ENCODE peak calls at places on chromosomes 7 and 10, in seven cellular contexts. One of them, this sample, is unnamed.
A peak's percentile ranks its signal among the peaks of the same experiment; 100 is the strongest.

GRCh38 chr10:97780991-97781540 is 9.3 kb upstream of the SFRP5 start:
- DNase-seq in SJSA1: no peak
- DNase-seq in left ventricle myocardium inferior: no peak
- DNase-seq in right atrium auricular region: no peak
- DNase-seq in aorta: no peak
- DNase-seq in upper lobe of right lung: no peak
- DNase-seq in mesenchymal stem cell: no peak
- DNase-seq in this sample: no peak

GRCh38 chr7:118473271-118473670 is 248.8 kb downstream of the ANKRD7 start:
- DNase-seq in SJSA1: no peak
- DNase-seq in left ventricle myocardium inferior: no peak
- DNase-seq in right atrium auricular region: no peak
- DNase-seq in aorta: no peak
- DNase-seq in upper lobe of right lung: no peak
- DNase-seq in mesenchymal stem cell: no peak
- DNase-seq in this sample: no peak

GRCh38 chr10:85187047-85187446 is 858.7 kb downstream of the CCSER2 start:
- DNase-seq in SJSA1: no peak
- DNase-seq in left ventricle myocardium inferior: no peak
- DNase-seq in right atrium auricular region: no peak
- DNase-seq in aorta: no peak
- DNase-seq in upper lobe of right lung: no peak
- DNase-seq in mesenchymal stem cell: no peak
- DNase-seq in this sample: no peak

GRCh38 chr10:24311888-24312287 is 103.0 kb downstream of the KIAA1217 start:
- DNase-seq in SJSA1: no peak
- DNase-seq in left ventricle myocardium inferior: no peak
- DNase-seq in right atrium auricular region: no peak
- DNase-seq in aorta: no peak
- DNase-seq in upper lobe of right lung: no peak
- DNase-seq in mesenchymal stem cell: no peak
- DNase-seq in this sample: no peak

GRCh38 chr10:49610735-49611165 is 640 bp downstream of the SLC18A3 start:
- DNase-seq in SJSA1: no peak
- DNase-seq in left ventricle myocardium inferior: no peak
- DNase-seq in right atrium auricular region: no peak
- DNase-seq in aorta: peak; percentile 24
- DNase-seq in upper lobe of right lung: no peak
- DNase-seq in mesenchymal stem cell: no peak
- DNase-seq in this sample: peak; percentile 38

GRCh38 chr10:6721964-6722615 is 142.0 kb upstream of the PRKCQ start:
- DNase-seq in SJSA1: peak; percentile 49
- DNase-seq in left ventricle myocardium inferior: no peak
- DNase-seq in right atrium auricular region: no peak
- DNase-seq in aorta: no peak
- DNase-seq in upper lobe of right lung: no peak
- DNase-seq in mesenchymal stem cell: peak; percentile 94
- DNase-seq in this sample: no peak

GRCh38 chr7:6480323-6480660 is 32.5 kb upstream of the DAGLB start:
- DNase-seq in SJSA1: no peak
- DNase-seq in left ventricle myocardium inferior: no peak
- DNase-seq in right atrium auricular region: no peak
- DNase-seq in aorta: no peak
- DNase-seq in upper lobe of right lung: no peak
- DNase-seq in mesenchymal stem cell: no peak
- DNase-seq in this sample: no peak

GRCh38 chr10:53111529-53111928 is 338.9 kb upstream of the MBL2 start:
- DNase-seq in SJSA1: no peak
- DNase-seq in left ventricle myocardium inferior: no peak
- DNase-seq in right atrium auricular region: no peak
- DNase-seq in aorta: no peak
- DNase-seq in upper lobe of right lung: no peak
- DNase-seq in mesenchymal stem cell: no peak
- DNase-seq in this sample: no peak

GRCh38 chr7:44291066-44291732 is 34.2 kb downstream of the CAMK2B start:
- DNase-seq in SJSA1: peak; percentile 34
- DNase-seq in left ventricle myocardium inferior: peak; percentile 85
- DNase-seq in right atrium auricular region: peak; percentile 86
- DNase-seq in aorta: peak; percentile 77
- DNase-seq in upper lobe of right lung: peak; percentile 80
- DNase-seq in mesenchymal stem cell: peak; percentile 24
- DNase-seq in this sample: peak; percentile 54

GRCh38 chr7:1735806-1736468 is 65.9 kb downstream of the ELFN1 start:
- DNase-seq in SJSA1: no peak
- DNase-seq in left ventricle myocardium inferior: no peak
- DNase-seq in right atrium auricular region: no peak
- DNase-seq in aorta: no peak
- DNase-seq in upper lobe of right lung: no peak
- DNase-seq in mesenchymal stem cell: no peak
- DNase-seq in this sample: no peak

GRCh38 chr7:46848944-46849343 is 733.0 kb downstream of the TNS3 start:
- DNase-seq in SJSA1: peak; percentile 57
- DNase-seq in left ventricle myocardium inferior: no peak
- DNase-seq in right atrium auricular region: no peak
- DNase-seq in aorta: no peak
- DNase-seq in upper lobe of right lung: no peak
- DNase-seq in mesenchymal stem cell: peak; percentile 87
- DNase-seq in this sample: no peak

GRCh38 chr7:151895008-151895661 is 18.2 kb upstream of the PRKAG2 start:
- DNase-seq in SJSA1: peak; percentile 36
- DNase-seq in left ventricle myocardium inferior: no peak
- DNase-seq in right atrium auricular region: no peak
- DNase-seq in aorta: no peak
- DNase-seq in upper lobe of right lung: no peak
- DNase-seq in mesenchymal stem cell: no peak
- DNase-seq in this sample: no peak

GRCh38 chr7:134988161-134988560 is 1.9 kb downstream of the AGBL3 start:
- DNase-seq in SJSA1: no peak
- DNase-seq in left ventricle myocardium inferior: no peak
- DNase-seq in right atrium auricular region: no peak
- DNase-seq in aorta: no peak
- DNase-seq in upper lobe of right lung: no peak
- DNase-seq in mesenchymal stem cell: no peak
- DNase-seq in this sample: no peak

GRCh38 chr10:4330626-4331025 is 495.4 kb upstream of the AKR1E2 start:
- DNase-seq in SJSA1: no peak
- DNase-seq in left ventricle myocardium inferior: no peak
- DNase-seq in right atrium auricular region: no peak
- DNase-seq in aorta: no peak
- DNase-seq in upper lobe of right lung: no peak
- DNase-seq in mesenchymal stem cell: no peak
- DNase-seq in this sample: no peak

GRCh38 chr7:151233111-151233701 is 923 bp downstream of the CHPF2 start:
- DNase-seq in SJSA1: peak; percentile 83
- DNase-seq in left ventricle myocardium inferior: no peak
- DNase-seq in right atrium auricular region: peak; percentile 74
- DNase-seq in aorta: peak; percentile 77
- DNase-seq in upper lobe of right lung: peak; percentile 77
- DNase-seq in mesenchymal stem cell: peak; percentile 83
- DNase-seq in this sample: peak; percentile 65

GRCh38 chr7:157457355-157458253 is 120.8 kb downstream of the DNAJB6 start:
- DNase-seq in SJSA1: peak; percentile 35
- DNase-seq in left ventricle myocardium inferior: no peak
- DNase-seq in right atrium auricular region: peak; percentile 21
- DNase-seq in aorta: peak; percentile 21
- DNase-seq in upper lobe of right lung: no peak
- DNase-seq in mesenchymal stem cell: no peak
- DNase-seq in this sample: no peak

GRCh38 chr7:52925332-52925731 is 110.1 kb upstream of the POM121L12 start:
- DNase-seq in SJSA1: no peak
- DNase-seq in left ventricle myocardium inferior: no peak
- DNase-seq in right atrium auricular region: no peak
- DNase-seq in aorta: no peak
- DNase-seq in upper lobe of right lung: no peak
- DNase-seq in mesenchymal stem cell: no peak
- DNase-seq in this sample: no peak

GRCh38 chr7:148962823-148963582 is 65.3 kb downstream of the PDIA4 start:
- DNase-seq in SJSA1: peak; percentile 60
- DNase-seq in left ventricle myocardium inferior: peak; percentile 62
- DNase-seq in right atrium auricular region: no peak
- DNase-seq in aorta: peak; percentile 79
- DNase-seq in upper lobe of right lung: peak; percentile 76
- DNase-seq in mesenchymal stem cell: peak; percentile 78
- DNase-seq in this sample: peak; percentile 61

GRCh38 chr7:158973941-158974785 is 117.8 kb downstream of the DYNC2I1 start:
- DNase-seq in SJSA1: no peak
- DNase-seq in left ventricle myocardium inferior: no peak
- DNase-seq in right atrium auricular region: no peak
- DNase-seq in aorta: no peak
- DNase-seq in upper lobe of right lung: no peak
- DNase-seq in mesenchymal stem cell: no peak
- DNase-seq in this sample: no peak
- H3K9me3 ChIP-seq in SJSA1: no peaks in the 10 kb centered on the region
- H3K9me3 ChIP-seq in left ventricle myocardium inferior: peaks cover 25% of the 10 kb centered on the region
- H3K9me3 ChIP-seq in right atrium auricular region: peaks cover 21% of the 10 kb centered on the region
- H3K9me3 ChIP-seq in aorta: peaks cover 5% of the 10 kb centered on the region
- H3K9me3 ChIP-seq in upper lobe of right lung: no peaks in the 10 kb centered on the region
- H3K9me3 ChIP-seq in mesenchymal stem cell: peaks cover 7% of the 10 kb centered on the region
- H3K9me3 ChIP-seq in this sample: peaks cover 7% of the 10 kb centered on the region

GRCh38 chr7:63057265-63057664 is 941.4 kb upstream of the ZNF722 start:
- DNase-seq in SJSA1: no peak
- DNase-seq in left ventricle myocardium inferior: no peak
- DNase-seq in right atrium auricular region: no peak
- DNase-seq in aorta: no peak
- DNase-seq in upper lobe of right lung: no peak
- DNase-seq in mesenchymal stem cell: no peak
- DNase-seq in this sample: no peak
- H3K9me3 ChIP-seq in SJSA1: no peaks in the 10 kb centered on the region
- H3K9me3 ChIP-seq in left ventricle myocardium inferior: peaks cover 61% of the 10 kb centered on the region
- H3K9me3 ChIP-seq in right atrium auricular region: peaks cover 6% of the 10 kb centered on the region
- H3K9me3 ChIP-seq in aorta: peaks cover 1% of the 10 kb centered on the region
- H3K9me3 ChIP-seq in upper lobe of right lung: peaks cover 4% of the 10 kb centered on the region
- H3K9me3 ChIP-seq in mesenchymal stem cell: peaks cover 21% of the 10 kb centered on the region
- H3K9me3 ChIP-seq in this sample: no peaks in the 10 kb centered on the region

GRCh38 chr7:35802649-35803048 is 1.8 kb downstream of the SEPTIN7 start:
- DNase-seq in SJSA1: no peak
- DNase-seq in left ventricle myocardium inferior: no peak
- DNase-seq in right atrium auricular region: no peak
- DNase-seq in aorta: no peak
- DNase-seq in upper lobe of right lung: no peak
- DNase-seq in mesenchymal stem cell: no peak
- DNase-seq in this sample: no peak
- H3K9me3 ChIP-seq in SJSA1: no peaks in the 10 kb centered on the region
- H3K9me3 ChIP-seq in left ventricle myocardium inferior: no peaks in the 10 kb centered on the region
- H3K9me3 ChIP-seq in right atrium auricular region: no peaks in the 10 kb centered on the region
- H3K9me3 ChIP-seq in aorta: no peaks in the 10 kb centered on the region
- H3K9me3 ChIP-seq in upper lobe of right lung: no peaks in the 10 kb centered on the region
- H3K9me3 ChIP-seq in mesenchymal stem cell: no peaks in the 10 kb centered on the region
- H3K9me3 ChIP-seq in this sample: no peaks in the 10 kb centered on the region

DNA sequence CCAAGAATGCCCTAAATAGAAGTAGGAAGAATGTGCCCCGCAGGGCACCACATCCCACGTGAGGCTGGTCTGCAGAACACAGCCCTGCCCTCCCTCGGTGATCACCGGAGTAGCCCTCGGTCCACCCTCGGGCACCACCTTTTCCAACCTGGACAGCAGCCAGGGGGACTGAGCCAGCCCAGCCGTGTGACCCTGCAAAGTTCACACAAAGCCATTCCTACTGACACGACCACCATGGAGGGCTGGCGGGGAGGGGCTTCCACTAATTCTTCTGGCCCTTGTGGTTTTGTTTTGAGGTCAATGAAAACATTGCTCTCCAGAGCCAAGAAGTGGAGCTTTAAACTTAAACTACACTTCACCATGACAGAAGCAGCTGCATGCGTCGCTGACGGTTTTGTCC is 132.1 kb downstream of the TCERG1L start:
- DNase-seq in SJSA1: no peak
- DNase-seq in left ventricle myocardium inferior: no peak
- DNase-seq in right atrium auricular region: no peak
- DNase-seq in aorta: no peak
- DNase-seq in upper lobe of right lung: peak; percentile 49
- DNase-seq in mesenchymal stem cell: no peak
- DNase-seq in this sample: no peak
- H3K9me3 ChIP-seq in SJSA1: peaks cover 16% of the 10 kb centered on the region
- H3K9me3 ChIP-seq in left ventricle myocardium inferior: no peaks in the 10 kb centered on the region
- H3K9me3 ChIP-seq in right atrium auricular region: no peaks in the 10 kb centered on the region
- H3K9me3 ChIP-seq in aorta: no peaks in the 10 kb centered on the region
- H3K9me3 ChIP-seq in upper lobe of right lung: no peaks in the 10 kb centered on the region
- H3K9me3 ChIP-seq in mesenchymal stem cell: peaks cover 8% of the 10 kb centered on the region
- H3K9me3 ChIP-seq in this sample: no peaks in the 10 kb centered on the region

GRCh38 chr7:153398789-153399553 is 639.4 kb downstream of the ACTR3B start:
- DNase-seq in SJSA1: no peak
- DNase-seq in left ventricle myocardium inferior: no peak
- DNase-seq in right atrium auricular region: no peak
- DNase-seq in aorta: no peak
- DNase-seq in upper lobe of right lung: no peak
- DNase-seq in mesenchymal stem cell: no peak
- DNase-seq in this sample: no peak
- H3K9me3 ChIP-seq in SJSA1: peaks cover 3% of the 10 kb centered on the region
- H3K9me3 ChIP-seq in left ventricle myocardium inferior: peaks cover 9% of the 10 kb centered on the region
- H3K9me3 ChIP-seq in right atrium auricular region: no peaks in the 10 kb centered on the region
- H3K9me3 ChIP-seq in aorta: no peaks in the 10 kb centered on the region
- H3K9me3 ChIP-seq in upper lobe of right lung: no peaks in the 10 kb centered on the region
- H3K9me3 ChIP-seq in mesenchymal stem cell: peaks cover 15% of the 10 kb centered on the region
- H3K9me3 ChIP-seq in this sample: no peaks in the 10 kb centered on the region

GRCh38 chr10:77664018-77664417 is 26.4 kb upstream of the KCNMA1 start:
- DNase-seq in SJSA1: no peak
- DNase-seq in left ventricle myocardium inferior: no peak
- DNase-seq in right atrium auricular region: no peak
- DNase-seq in aorta: no peak
- DNase-seq in upper lobe of right lung: no peak
- DNase-seq in mesenchymal stem cell: no peak
- DNase-seq in this sample: no peak
- H3K9me3 ChIP-seq in SJSA1: peaks cover 7% of the 10 kb centered on the region
- H3K9me3 ChIP-seq in left ventricle myocardium inferior: peaks cover 7% of the 10 kb centered on the region
- H3K9me3 ChIP-seq in right atrium auricular region: peaks cover under 1% of the 10 kb centered on the region
- H3K9me3 ChIP-seq in aorta: peaks cover 1% of the 10 kb centered on the region
- H3K9me3 ChIP-seq in upper lobe of right lung: peaks cover 2% of the 10 kb centered on the region
- H3K9me3 ChIP-seq in mesenchymal stem cell: peaks cover 7% of the 10 kb centered on the region
- H3K9me3 ChIP-seq in this sample: no peaks in the 10 kb centered on the region